ENCODE peak calls at places on chromosomes 3 and 15, in seven cellular contexts. K is epithelial cell of prostate, N is cardiac muscle cell, A is ovary, T is NCI-H524, H is uterus, U is tibial artery. C is an unnamed sample.

GRCh38 chr3:123658118-123658859 is 73.4 kb upstream of the HACD2 start:
- DNase-seq in H (peak; percentile 83), A (peak; percentile 73), U (peak; percentile 95), T (no peak), N (peak; percentile 77), K (no peak), C (peak; percentile 46)

GRCh38 chr3:129673012-129673411 is 66.5 kb upstream of the PLXND1 start:
- DNase-seq in U (no peak), K (no peak), H (no peak), T (no peak), N (peak; percentile 52), A (no peak), C (no peak)

GRCh38 chr15:69324565-69324964 is 25.9 kb downstream of the PAQR5 start:
- DNase-seq in T (no peak), K (no peak), N (no peak), A (no peak), U (no peak), H (no peak), C (no peak)

GRCh38 chr3:78757734-78758133 is 1010.1 kb downstream of the ROBO1 start:
- DNase-seq in K (no peak), T (no peak), H (no peak), A (no peak), U (no peak), N (no peak), C (no peak)

GRCh38 chr15:40933520-40933904 is 4.4 kb downstream of the DLL4 start:
- DNase-seq in N (no peak), K (no peak), A (no peak), U (no peak), H (no peak), T (no peak), C (no peak)

GRCh38 chr3:120022729-120023128 is 71.5 kb downstream of the GSK3B start:
- DNase-seq in U (no peak), H (no peak), A (no peak), K (no peak), T (no peak), N (peak; percentile 75), C (no peak)

GRCh38 chr3:10521772-10522441 is 16.5 kb upstream of the ATP2B2 start:
- DNase-seq in K (no peak), U (no peak), A (no peak), H (no peak), T (no peak), N (no peak), C (no peak)

GRCh38 chr15:84681822-84682221 is 23.8 kb upstream of the NMB start:
- DNase-seq in T (no peak), A (no peak), N (peak; percentile 83), H (no peak), K (no peak), U (no peak), C (no peak)

GRCh38 chr15:80059786-80060489 is 462 bp downstream of the ZFAND6 start:
- DNase-seq in U (peak; percentile 31), H (no peak), N (peak; percentile 30), K (no peak), T (peak; percentile 83), A (no peak), C (no peak)

GRCh38 chr3:64763980-64764379 is 76.2 kb upstream of the ADAMTS9 start:
- DNase-seq in N (no peak), A (no peak), T (no peak), K (no peak), H (no peak), U (no peak), C (no peak)

GRCh38 chr3:14225421-14225820 is 46.8 kb downstream of the LSM3 start:
- DNase-seq in H (no peak), K (no peak), N (no peak), U (no peak), T (no peak), A (no peak), C (no peak)

GRCh38 chr3:177744873-177745646 is 547.8 kb upstream of the TBL1XR1 start:
- DNase-seq in U (no peak), T (no peak), H (no peak), K (no peak), N (peak; percentile 91), A (no peak), C (no peak)

GRCh38 chr15:40301467-40302179 is 6.1 kb downstream of the PLCB2 start:
- DNase-seq in T (no peak), N (peak; percentile 53), H (no peak), A (no peak), U (no peak), K (no peak), C (no peak)

GRCh38 chr3:56238299-56238698 is 230.0 kb downstream of the ERC2 start:
- DNase-seq in H (no peak), K (no peak), N (no peak), T (no peak), A (no peak), U (no peak), C (no peak)

GRCh38 chr3:100868894-100869293 is 124.3 kb downstream of the ABI3BP start:
- DNase-seq in A (no peak), K (no peak), U (no peak), T (no peak), H (no peak), N (no peak), C (no peak)

GRCh38 chr3:62260655-62261054 is 112.7 kb downstream of the FEZF2 start:
- DNase-seq in T (no peak), K (no peak), N (no peak), A (no peak), H (no peak), U (no peak), C (no peak)

GRCh38 chr15:93305306-93305705 is 216.3 kb upstream of the RGMA start:
- DNase-seq in K (no peak), U (no peak), A (no peak), N (no peak), H (no peak), T (no peak), C (no peak)

GRCh38 chr15:43025150-43025549 is 80.7 kb downstream of the UBR1 start:
- DNase-seq in H (no peak), N (no peak), A (no peak), U (no peak), K (no peak), T (no peak), C (no peak)

GRCh38 chr15:72182244-72182643 is 15.3 kb downstream of the GRAMD2A start:
- DNase-seq in K (no peak), H (no peak), U (no peak), N (no peak), T (no peak), A (no peak), C (no peak)

GRCh38 chr3:178618197-178618596 is 82.0 kb downstream of the KCNMB2 start:
- DNase-seq in N (peak; percentile 27), K (no peak), T (no peak), U (no peak), H (no peak), A (no peak), C (no peak)

GRCh38 chr3:81299486-81299885 is 462.0 kb downstream of the GBE1 start:
- DNase-seq in K (no peak), U (no peak), N (no peak), A (no peak), T (peak; percentile 13), H (no peak), C (no peak)

GRCh38 chr3:8524249-8524648 is 22.6 kb downstream of the LMCD1 start:
- DNase-seq in K (no peak), U (peak; percentile 60), H (no peak), T (no peak), N (no peak), A (no peak), C (no peak)

C was measured in gastrocnemius medialis.